ENCODE peak calls at places on chromosome 5, in eight cellular contexts. S, L, J, C, R, V, Y and P are unnamed samples.

GRCh38 chr5:102114525-102115069 is 181.5 kb downstream of the SLCO4C1 start:
- DNase-seq in Y (no peak), R (no peak), C (no peak), L (no peak), V (no peak), S (no peak), J (no peak), P (no peak)

GRCh38 chr5:1011226-1011631 is 2.6 kb downstream of the NKD2 start:
- DNase-seq in S (peak), C (peak), J (no peak), Y (peak), R (peak), L (peak), V (no peak), P (peak)

GRCh38 chr5:173456751-173457171 is 128.5 kb upstream of the STC2 start:
- DNase-seq in L (no peak), V (peak), R (no peak), J (no peak), C (no peak), Y (no peak), S (no peak), P (no peak)

GRCh38 chr5:180352116-180352975 is 790 bp downstream of the GFPT2 start:
- DNase-seq in Y (no peak), L (no peak), J (peak), V (no peak), R (no peak), C (no peak), S (no peak), P (no peak)

GRCh38 chr5:103389846-103390245 is 131.3 kb downstream of the MACIR start:
- DNase-seq in R (no peak), L (no peak), Y (no peak), J (no peak), S (no peak), V (no peak), C (no peak), P (no peak)

GRCh38 chr5:9165567-9165966 is 380.3 kb downstream of the SEMA5A start:
- DNase-seq in S (no peak), Y (no peak), L (no peak), C (no peak), J (no peak), V (no peak), R (no peak), P (no peak)

GRCh38 chr5:92505925-92506324 is 1075.1 kb downstream of the NR2F1-AS1 start:
- DNase-seq in S (no peak), V (no peak), Y (no peak), J (no peak), R (no peak), L (no peak), C (no peak), P (no peak)

GRCh38 chr5:176441921-176442323 is 6.3 kb upstream of the FAF2 start:
- DNase-seq in R (no peak), Y (no peak), V (no peak), S (no peak), C (no peak), L (no peak), J (no peak), P (no peak)

GRCh38 chr5:20420991-20421595 is 433.1 kb upstream of the CDH18 start:
- DNase-seq in Y (no peak), L (no peak), R (no peak), S (no peak), V (no peak), J (no peak), C (no peak), P (no peak)

GRCh38 chr5:95880081-95880926 is 57.8 kb upstream of the GLRX start:
- DNase-seq in S (no peak), L (no peak), Y (no peak), C (no peak), V (no peak), J (no peak), R (no peak), P (no peak)

GRCh38 chr5:150836703-150837102 is 9.6 kb upstream of the IRGM start:
- DNase-seq in L (no peak), R (no peak), V (no peak), C (no peak), S (no peak), J (no peak), Y (no peak), P (no peak)

GRCh38 chr5:92409131-92409530 is 1026.0 kb upstream of the ARRDC3 start:
- DNase-seq in L (no peak), C (no peak), J (no peak), Y (no peak), R (no peak), S (no peak), V (no peak), P (no peak)

GRCh38 chr5:140141241-140141640 is 15.5 kb downstream of the IGIP start:
- DNase-seq in S (no peak), R (no peak), L (no peak), Y (no peak), V (no peak), J (peak), C (no peak), P (no peak)

GRCh38 chr5:122707796-122708195 is 67.1 kb upstream of the SNX2 start:
- DNase-seq in J (no peak), R (no peak), C (no peak), L (no peak), V (no peak), Y (no peak), S (no peak), P (no peak)

GRCh38 chr5:134142088-134142487 is 27.6 kb downstream of the TCF7 start:
- DNase-seq in S (no peak), L (no peak), C (peak), Y (no peak), R (no peak), V (no peak), J (peak), P (no peak)

GRCh38 chr5:74542477-74542876 is 98.1 kb downstream of the ENC1 start:
- DNase-seq in C (no peak), J (no peak), V (no peak), L (no peak), Y (no peak), S (no peak), R (no peak), P (no peak)

GRCh38 chr5:94174748-94175411 is 433.5 kb upstream of the POU5F2 start:
- DNase-seq in C (no peak), J (no peak), L (no peak), S (no peak), Y (no peak), R (no peak), V (no peak), P (no peak)

GRCh38 chr5:154865466-154866184 is 7.2 kb downstream of the CNOT8 start:
- DNase-seq in L (no peak), Y (no peak), S (no peak), V (no peak), C (no peak), J (no peak), R (no peak), P (no peak)